ENCODE peak calls at places on chromosomes 6 and 20, in seven cellular contexts. H is A549, P is heart left ventricle, X is stomach, E is adrenal gland, D is lower leg skin, R is tibial nerve. N is an unnamed sample.
A peak's percentile ranks its signal among the peaks of the same experiment; 100 is the strongest.

GRCh38 chr6:31092769-31093505 is 19.4 kb downstream of the C6orf15 start:
- DNase-seq in H (no peak), P (no peak), X (no peak), E (no peak), D (no peak), R (no peak), N (no peak)

GRCh38 chr20:49979030-49979832 is 3.5 kb upstream of the SNAI1 start:
- DNase-seq in H (peak; percentile 77), P (peak; percentile 78), X (peak; percentile 59), E (no peak), D (peak; percentile 91), R (no peak), N (peak; percentile 48)

GRCh38 chr6:122530440-122531046 is 58.9 kb upstream of the SERINC1 start:
- DNase-seq in H (peak; percentile 10), P (no peak), X (peak; percentile 53), E (peak; percentile 76), D (no peak), R (no peak), N (no peak)

GRCh38 chr6:56808871-56809359 is 146.0 kb upstream of the BEND6 start:
- DNase-seq in H (peak; percentile 21), P (no peak), X (no peak), E (no peak), D (no peak), R (no peak), N (no peak)

GRCh38 chr6:144955853-144956252 is 670.7 kb downstream of the UTRN start:
- DNase-seq in H (no peak), P (no peak), X (no peak), E (no peak), D (no peak), R (no peak), N (no peak)

GRCh38 chr20:31695849-31696804 is 26.5 kb downstream of the BCL2L1 start:
- DNase-seq in H (peak; percentile 85), P (no peak), X (no peak), E (peak; percentile 83), D (no peak), R (no peak), N (peak; percentile 86)

GRCh38 chr6:53624491-53624890 is 41.1 kb downstream of the KLHL31 start:
- DNase-seq in H (no peak), P (no peak), X (no peak), E (no peak), D (no peak), R (no peak), N (no peak)

GRCh38 chr6:470051-470900 is 78.7 kb downstream of the IRF4 start:
- DNase-seq in H (no peak), P (no peak), X (no peak), E (no peak), D (no peak), R (no peak), N (no peak)

GRCh38 chr6:37021356-37022129 is 16.1 kb downstream of the FGD2 start:
- DNase-seq in H (no peak), P (no peak), X (no peak), E (no peak), D (no peak), R (no peak), N (no peak)

GRCh38 chr20:51116765-51117686 is 94.1 kb upstream of the KCNG1 start:
- DNase-seq in H (no peak), P (no peak), X (no peak), E (no peak), D (no peak), R (no peak), N (no peak)

GRCh38 chr20:4132956-4133355 is 117.6 kb upstream of the RNF24 start:
- DNase-seq in H (no peak), P (no peak), X (no peak), E (no peak), D (no peak), R (no peak), N (no peak)

GRCh38 chr20:43508106-43508505 is 609 bp downstream of the L3MBTL1 start:
- DNase-seq in H (peak; percentile 21), P (no peak), X (no peak), E (no peak), D (no peak), R (no peak), N (no peak)

GRCh38 chr6:142478117-142478516 is 176.3 kb downstream of the ADGRG6 start:
- DNase-seq in H (no peak), P (no peak), X (no peak), E (no peak), D (no peak), R (no peak), N (no peak)

GRCh38 chr20:60053125-60053812 is 95.0 kb downstream of the CDH26 start:
- DNase-seq in H (no peak), P (no peak), X (no peak), E (no peak), D (peak; percentile 12), R (no peak), N (no peak)

GRCh38 chr6:40324206-40324605 is 263.0 kb downstream of the LRFN2 start:
- DNase-seq in H (no peak), P (no peak), X (no peak), E (no peak), D (no peak), R (no peak), N (no peak)

GRCh38 chr20:53949319-53949839 is 121.0 kb downstream of the BCAS1 start:
- DNase-seq in H (no peak), P (peak; percentile 75), X (peak; percentile 51), E (no peak), D (peak; percentile 89), R (no peak), N (no peak)

GRCh38 chr6:119224095-119224701 is 125.4 kb downstream of the MAN1A1 start:
- DNase-seq in H (no peak), P (no peak), X (no peak), E (no peak), D (no peak), R (no peak), N (no peak)

GRCh38 chr6:143159001-143159400 is 98.3 kb downstream of the AIG1 start:
- DNase-seq in H (no peak), P (no peak), X (no peak), E (no peak), D (no peak), R (no peak), N (no peak)

GRCh38 chr6:132354517-132355167 is 46.6 kb downstream of the MOXD1 start:
- DNase-seq in H (no peak), P (no peak), X (peak; percentile 44), E (peak; percentile 33), D (peak; percentile 86), R (no peak), N (no peak)

GRCh38 chr6:89501239-89501638 is 68.3 kb downstream of the ANKRD6 start:
- DNase-seq in H (no peak), P (no peak), X (no peak), E (no peak), D (no peak), R (no peak), N (no peak)

GRCh38 chr20:58237318-58238182 is 9.1 kb upstream of the ANKRD60 start:
- DNase-seq in H (no peak), P (no peak), X (no peak), E (no peak), D (no peak), R (no peak), N (no peak)

GRCh38 chr6:28395918-28396317 is 3.6 kb downstream of the ZSCAN12 start:
- DNase-seq in H (no peak), P (no peak), X (no peak), E (no peak), D (no peak), R (no peak), N (no peak)

GRCh38 chr6:28400122-28400451 is 540 bp upstream of the ZSCAN12 start:
- DNase-seq in H (no peak), P (no peak), X (no peak), E (no peak), D (no peak), R (no peak), N (no peak)

GRCh38 chr6:28402197-28402596 is 2.6 kb upstream of the ZSCAN12 start:
- DNase-seq in H (no peak), P (no peak), X (no peak), E (no peak), D (no peak), R (no peak), N (no peak)

GRCh38 chr6:28401172-28401571 is 1.6 kb upstream of the ZSCAN12 start:
- DNase-seq in H (no peak), P (no peak), X (no peak), E (no peak), D (no peak), R (no peak), N (no peak)

DNA sequence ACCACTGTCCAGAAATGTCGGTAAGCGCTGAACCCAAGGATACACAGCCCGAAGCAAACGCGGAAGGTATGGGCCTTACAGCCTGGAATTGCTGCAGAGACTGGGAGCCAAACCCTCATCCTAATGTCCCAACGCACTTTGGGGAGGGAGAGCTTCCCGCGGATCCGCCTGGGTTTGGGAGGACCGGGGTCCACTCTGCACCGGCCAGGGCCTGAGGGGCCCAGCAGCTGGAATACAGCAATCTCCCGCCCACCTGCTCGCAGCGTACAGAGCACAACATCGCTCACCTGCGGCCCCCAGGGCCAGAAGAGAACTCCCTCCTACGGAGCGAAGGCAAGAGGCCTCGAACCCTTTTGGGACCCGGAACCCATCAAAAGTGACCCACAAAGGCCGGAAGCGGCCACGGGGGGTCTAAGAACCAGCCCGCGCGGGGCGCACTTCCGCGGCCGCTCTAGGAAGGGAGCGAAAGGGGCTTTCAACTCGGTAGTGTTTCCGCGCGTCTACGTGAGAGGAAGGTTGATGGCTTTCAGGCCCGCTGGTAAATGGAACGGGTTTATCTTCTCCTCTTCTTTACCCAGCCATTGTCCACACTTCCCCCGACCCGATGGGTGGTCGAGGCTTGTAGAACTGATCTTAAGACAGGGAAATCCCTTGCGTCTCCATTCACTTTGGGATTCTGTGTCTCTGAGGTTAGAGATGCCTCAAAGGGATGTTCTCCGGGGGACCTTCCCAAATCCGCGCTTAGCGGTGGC is at the start of gene ZSCAN12:
- DNase-seq in H (peak; percentile 31), P (peak; percentile 89), X (peak; percentile 78), E (peak; percentile 82), D (peak; percentile 95), R (peak; percentile 42), N (peak; percentile 79)
- TF ChIP-seq POLR2A in H (peak; percentile 31), P (no peak), X (no peak), E (peak; percentile 45), D (no peak), R (no peak), N (peak; percentile 22)

GRCh38 chr6:73523434-73524123 is 2.7 kb upstream of the EEF1A1 start:
- DNase-seq in H (no peak), P (peak; percentile 82), X (peak; percentile 75), E (peak; percentile 64), D (peak; percentile 93), R (peak; percentile 24), N (peak; percentile 78)
- TF ChIP-seq POLR2A in H (peak; percentile 56), P (peak; percentile 50), X (no peak), E (peak; percentile 57), D (no peak), R (peak; percentile 11), N (peak; percentile 79)

DNA sequence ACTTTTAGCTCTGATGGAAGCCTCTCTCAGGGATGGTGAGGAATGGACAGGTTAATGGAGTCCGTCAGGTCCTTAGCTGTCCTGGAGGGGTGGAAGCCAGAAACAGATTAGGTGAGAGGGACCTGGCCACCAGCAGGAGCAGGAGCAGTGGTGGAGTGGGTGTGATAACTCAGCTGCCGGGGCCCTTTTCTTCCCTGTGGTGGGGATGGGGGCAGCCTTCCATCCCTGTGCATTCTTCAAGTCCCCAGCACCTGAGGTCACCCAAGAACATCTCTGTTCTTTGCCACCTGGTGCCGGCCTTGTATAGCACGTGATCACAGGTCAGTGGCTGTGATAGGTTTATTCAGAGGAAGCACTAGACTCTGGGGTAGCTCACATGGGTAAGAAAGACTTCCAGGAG is 16.5 kb downstream of the ERGIC3 start:
- DNase-seq in H (no peak), P (no peak), X (no peak), E (no peak), D (no peak), R (no peak), N (no peak)
- TF ChIP-seq POLR2A in H (no peak), P (no peak), X (no peak), E (no peak), D (no peak), R (no peak), N (no peak)

GRCh38 chr6:45618259-45618658 is 240.5 kb upstream of the SUPT3H start:
- DNase-seq in H (no peak), P (no peak), X (no peak), E (no peak), D (no peak), R (no peak), N (no peak)
- TF ChIP-seq POLR2A in H (no peak), P (no peak), X (no peak), E (no peak), D (no peak), R (no peak), N (no peak)

N was measured in right lobe of liver.